ENCODE peak calls at places on chromosomes 7 and 10, in seven cellular contexts. N is heart right ventricle; V is OCI-LY7; A is brain microvascular endothelial cell; Y is uterus; K is SJSA1; E is CD8-positive, alpha-beta memory T cell. S is an unnamed sample.
A peak's percentile ranks its signal among the peaks of the same experiment; 100 is the strongest.

GRCh38 chr7:105776068-105776790 is 100.2 kb downstream of the ATXN7L1 start:
- DNase-seq in N (peak; percentile 15), V (no peak), A (peak; percentile 99), Y (peak; percentile 65), K (peak; percentile 98), E (no peak), S (peak; percentile 85)

GRCh38 chr10:124520553-124521428 is 59.2 kb downstream of the LHPP start:
- DNase-seq in N (no peak), V (no peak), A (peak; percentile 25), Y (no peak), K (no peak), E (no peak), S (peak; percentile 60)

GRCh38 chr10:29811751-29812427 is 177.1 kb upstream of the SVIL start:
- DNase-seq in N (peak; percentile 61), V (no peak), A (peak; percentile 58), Y (peak; percentile 92), K (no peak), E (peak; percentile 1), S (peak; percentile 93)

GRCh38 chr10:101565370-101565900 is 22.6 kb downstream of the POLL start:
- DNase-seq in N (no peak), V (no peak), A (no peak), Y (no peak), K (peak; percentile 20), E (no peak), S (peak; percentile 33)

GRCh38 chr10:13792011-13792410 is 205.2 kb downstream of the PRPF18 start:
- DNase-seq in N (peak; percentile 72), V (no peak), A (no peak), Y (no peak), K (no peak), E (no peak), S (no peak)

GRCh38 chr10:86659721-86660438 is 5.5 kb downstream of the OPN4 start:
- DNase-seq in N (no peak), V (no peak), A (no peak), Y (no peak), K (no peak), E (no peak), S (peak; percentile 57)

GRCh38 chr7:50633414-50633710 is 68.2 kb upstream of the DDC start:
- DNase-seq in N (no peak), V (no peak), A (no peak), Y (no peak), K (no peak), E (no peak), S (no peak)

GRCh38 chr10:15037691-15038090 is 6.1 kb upstream of the OLAH start:
- DNase-seq in N (no peak), V (no peak), A (no peak), Y (no peak), K (no peak), E (no peak), S (no peak)

GRCh38 chr10:80413152-80413996 is 5.0 kb downstream of the PRXL2A start:
- DNase-seq in N (no peak), V (no peak), A (peak; percentile 59), Y (no peak), K (peak; percentile 96), E (no peak), S (no peak)

GRCh38 chr7:22193361-22194016 is 163.5 kb downstream of the RAPGEF5 start:
- DNase-seq in N (peak; percentile 15), V (no peak), A (no peak), Y (peak; percentile 17), K (no peak), E (no peak), S (peak; percentile 71)

GRCh38 chr10:78577673-78578072 is 491.1 kb upstream of the ZMIZ1 start:
- DNase-seq in N (no peak), V (peak; percentile 35), A (no peak), Y (peak; percentile 9), K (no peak), E (no peak), S (no peak)

GRCh38 chr7:73828107-73828803 is 2.5 kb upstream of the CLDN4 start:
- DNase-seq in N (no peak), V (no peak), A (peak; percentile 57), Y (peak; percentile 57), K (no peak), E (no peak), S (no peak)

GRCh38 chr7:83060218-83060617 is 102.5 kb downstream of the PCLO start:
- DNase-seq in N (peak; percentile 4), V (no peak), A (no peak), Y (no peak), K (no peak), E (no peak), S (no peak)

GRCh38 chr7:74480861-74481417 is 27.2 kb downstream of the GTF2IRD1 start:
- DNase-seq in N (peak; percentile 36), V (no peak), A (peak; percentile 52), Y (peak; percentile 65), K (no peak), E (no peak), S (peak; percentile 84)

GRCh38 chr10:127150136-127150535 is 46.3 kb downstream of the INSYN2A start:
- DNase-seq in N (no peak), V (no peak), A (peak; percentile 47), Y (no peak), K (peak; percentile 65), E (no peak), S (no peak)

GRCh38 chr10:70302292-70302691 is 18.5 kb upstream of the NPFFR1 start:
- DNase-seq in N (no peak), V (no peak), A (peak; percentile 7), Y (peak; percentile 54), K (no peak), E (no peak), S (no peak)

GRCh38 chr7:84446991-84447480 is 252.4 kb upstream of the SEMA3A start:
- DNase-seq in N (no peak), V (no peak), A (no peak), Y (no peak), K (no peak), E (no peak), S (no peak)

GRCh38 chr7:101804087-101804631 is 13.3 kb upstream of the CUX1 start:
- DNase-seq in N (no peak), V (peak; percentile 65), A (no peak), Y (no peak), K (no peak), E (peak; percentile 49), S (no peak)

GRCh38 chr7:50711271-50712175 is 71.2 kb downstream of the GRB10 start:
- DNase-seq in N (peak; percentile 56), V (no peak), A (no peak), Y (no peak), K (no peak), E (no peak), S (peak; percentile 78)

GRCh38 chr7:27179503-27180430 is 5.3 kb downstream of the HOXA11 start:
- DNase-seq in N (no peak), V (peak; percentile 64), A (no peak), Y (peak; percentile 86), K (peak; percentile 86), E (no peak), S (peak; percentile 93)

GRCh38 chr10:5944389-5945202 is 32.7 kb downstream of the IL15RA start:
- DNase-seq in N (peak; percentile 93), V (no peak), A (peak; percentile 98), Y (peak; percentile 98), K (peak; percentile 72), E (no peak), S (peak; percentile 97)
- H3K27ac ChIP-seq in N (peak overlapping the region; percentile 93), V (no peak overlapping the region), A (peak overlapping the region; percentile 84), Y (peak overlapping the region; percentile 98), K (peak overlapping the region; percentile 63), E (no peak overlapping the region), S (peak overlapping the region; percentile 79)

GRCh38 chr7:1087952-1088920 is at the start of gene GPER1:
- DNase-seq in N (peak; percentile 31), V (peak; percentile 38), A (no peak), Y (peak; percentile 64), K (no peak), E (no peak), S (peak; percentile 90)
- H3K27ac ChIP-seq in N (peak within 1 kb of the TSS; percentile 33), V (peak within 1 kb of the TSS; percentile 91), A (peak within 1 kb of the TSS; percentile 79), Y (peak within 1 kb of the TSS; percentile 11), K (no peak within 1 kb of the TSS), E (no peak within 1 kb of the TSS), S (peak within 1 kb of the TSS; percentile 78)

GRCh38 chr7:81682873-81683272 is 87.0 kb downstream of the HGF start:
- DNase-seq in N (no peak), V (no peak), A (no peak), Y (no peak), K (no peak), E (no peak), S (no peak)

GRCh38 chr7:81684513-81685262 is 85.2 kb downstream of the HGF start:
- DNase-seq in N (peak; percentile 91), V (no peak), A (peak; percentile 100), Y (peak; percentile 97), K (peak; percentile 98), E (no peak), S (peak; percentile 98)

GRCh38 chr7:81687062-81687461 is 82.8 kb downstream of the HGF start:
- DNase-seq in N (no peak), V (no peak), A (no peak), Y (no peak), K (no peak), E (no peak), S (no peak)

GRCh38 chr7:81688622-81689411 is 81.0 kb downstream of the HGF start:
- DNase-seq in N (no peak), V (no peak), A (no peak), Y (no peak), K (no peak), E (no peak), S (no peak)

DNA sequence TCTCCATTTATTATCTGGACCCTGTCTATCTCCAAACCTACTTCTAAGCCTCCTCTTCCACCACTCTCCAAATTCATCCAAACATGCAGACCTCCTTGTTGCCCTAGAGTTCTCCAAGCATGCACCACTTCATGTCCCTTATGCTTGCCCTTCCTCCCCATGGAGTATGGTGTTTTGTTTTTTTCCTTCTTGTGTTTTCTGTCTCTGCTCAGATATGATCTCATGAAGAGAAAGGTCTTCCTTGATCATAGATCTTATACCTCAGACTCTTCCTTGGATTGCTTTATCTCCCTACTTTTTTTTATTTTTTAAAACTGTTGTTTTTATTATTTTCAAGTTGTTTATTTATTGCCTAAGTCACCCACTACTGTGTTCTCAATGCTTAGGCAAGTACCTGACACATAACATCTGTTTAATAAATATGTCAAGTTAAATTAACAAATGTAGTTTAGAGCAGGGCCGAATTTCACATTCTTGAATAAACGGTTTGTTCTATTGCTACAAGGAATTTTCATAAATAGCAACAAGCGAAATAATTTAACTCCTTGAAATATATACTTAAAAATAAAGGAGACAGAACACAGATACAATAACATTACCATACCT is 84.5 kb downstream of the HGF start:
- DNase-seq in N (no peak), V (no peak), A (no peak), Y (no peak), K (no peak), E (no peak), S (no peak)
- H3K27ac ChIP-seq in N (no peak overlapping the region), V (no peak overlapping the region), A (peak overlapping the region; percentile 93), Y (peak overlapping the region; percentile 52), K (no peak overlapping the region), E (no peak overlapping the region), S (peak overlapping the region; percentile 24)

DNA sequence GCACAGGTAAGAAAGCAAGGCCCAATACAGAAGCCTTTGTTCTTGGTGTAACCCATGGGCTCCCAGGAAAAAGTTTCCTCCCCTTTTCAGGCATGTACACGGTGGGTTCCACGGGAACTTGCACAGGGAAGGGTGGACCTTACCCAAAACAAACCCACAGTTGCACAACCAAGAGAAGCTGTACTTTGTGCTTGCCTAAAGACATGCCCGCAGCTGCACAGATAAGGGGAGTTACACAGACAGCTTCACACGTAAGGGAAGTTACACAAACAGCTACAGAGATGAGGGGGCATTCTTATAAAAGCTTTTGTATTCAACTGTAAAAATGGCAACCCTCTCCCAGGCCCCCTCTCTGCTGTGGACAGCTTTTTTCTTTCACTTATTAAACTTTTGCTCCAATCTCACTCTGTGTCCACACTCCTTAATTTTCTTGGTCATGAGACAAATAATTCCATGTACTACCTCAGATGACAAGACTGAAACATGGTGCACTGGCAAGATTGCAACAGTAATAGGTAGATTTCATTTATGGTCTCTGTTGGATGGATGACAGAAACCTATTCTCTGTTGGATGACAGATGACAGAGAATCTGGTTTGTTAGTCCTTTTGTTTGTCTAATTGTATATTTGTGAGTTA is 72.9 kb downstream of the ATE1 start:
- DNase-seq in N (no peak), V (peak; percentile 26), A (no peak), Y (no peak), K (no peak), E (no peak), S (no peak)
- H3K27ac ChIP-seq in N (no peak overlapping the region), V (no peak overlapping the region), A (no peak overlapping the region), Y (no peak overlapping the region), K (no peak overlapping the region), E (no peak overlapping the region), S (no peak overlapping the region)

S was measured in sigmoid colon.